ENCODE peak calls at places on chromosomes 6 and 20, in eight cellular contexts. H, D, R, A, I, X, S and W are unnamed samples.

GRCh38 chr20:2402271-2402980 is 21.7 kb downstream of the TGM6 start:
- DNase-seq in H (peak), D (peak), R (no peak), A (peak), I (peak), X (no peak), S (peak), W (peak)

GRCh38 chr6:159716247-159717086 is 10.8 kb upstream of the WTAP start:
- DNase-seq in H (no peak), D (peak), R (no peak), A (peak), I (peak), X (no peak), S (no peak), W (no peak)

GRCh38 chr6:134004714-134005113 is 47.7 kb downstream of the SLC2A12 start:
- DNase-seq in H (no peak), D (peak), R (no peak), A (no peak), I (no peak), X (no peak), S (no peak), W (no peak)

GRCh38 chr6:31125162-31125561 is 4.9 kb upstream of the CDSN start:
- DNase-seq in H (no peak), D (peak), R (no peak), A (no peak), I (no peak), X (peak), S (peak), W (no peak)

GRCh38 chr20:34045294-34045693 is 51.6 kb downstream of the RALY start:
- DNase-seq in H (no peak), D (peak), R (no peak), A (no peak), I (no peak), X (no peak), S (peak), W (no peak)

GRCh38 chr20:25310921-25311728 is 63.2 kb downstream of the PYGB start:
- DNase-seq in H (no peak), D (peak), R (no peak), A (peak), I (peak), X (no peak), S (no peak), W (no peak)

GRCh38 chr6:77467038-77467437 is 3.7 kb upstream of the HTR1B start:
- DNase-seq in H (no peak), D (peak), R (no peak), A (no peak), I (no peak), X (no peak), S (no peak), W (no peak)

GRCh38 chr6:167906899-167907298 is 80.2 kb downstream of the AFDN start:
- DNase-seq in H (no peak), D (no peak), R (no peak), A (no peak), I (no peak), X (peak), S (no peak), W (no peak)

GRCh38 chr6:56642366-56643261 is at the start of gene DST:
- DNase-seq in H (no peak), D (peak), R (no peak), A (peak), I (peak), X (no peak), S (no peak), W (no peak)

GRCh38 chr6:123062645-123063044 is 66.6 kb downstream of the CLVS2 start:
- DNase-seq in H (no peak), D (no peak), R (no peak), A (no peak), I (no peak), X (no peak), S (no peak), W (no peak)

GRCh38 chr6:91487729-91488392 is 901.0 kb upstream of the MAP3K7 start:
- DNase-seq in H (no peak), D (no peak), R (no peak), A (no peak), I (no peak), X (no peak), S (peak), W (no peak)

GRCh38 chr6:35895560-35895959 is 25.3 kb downstream of the SRPK1 start:
- DNase-seq in H (no peak), D (peak), R (no peak), A (no peak), I (no peak), X (no peak), S (peak), W (no peak)

GRCh38 chr6:21933351-21933750 is 339.8 kb downstream of the SOX4 start:
- DNase-seq in H (no peak), D (no peak), R (no peak), A (no peak), I (no peak), X (no peak), S (no peak), W (no peak)

GRCh38 chr6:165308926-165309731 is at the start of gene C6orf118:
- DNase-seq in H (no peak), D (peak), R (no peak), A (no peak), I (no peak), X (peak), S (peak), W (no peak)

GRCh38 chr6:133697666-133698065 is 191.2 kb upstream of the TCF21 start:
- DNase-seq in H (no peak), D (peak), R (no peak), A (peak), I (no peak), X (no peak), S (no peak), W (no peak)

GRCh38 chr20:58504566-58504965 is 10.6 kb downstream of the APCDD1L start:
- DNase-seq in H (no peak), D (no peak), R (no peak), A (no peak), I (no peak), X (no peak), S (no peak), W (peak)

GRCh38 chr20:46088409-46089075 is 1.2 kb downstream of the NCOA5 start:
- DNase-seq in H (no peak), D (peak), R (no peak), A (no peak), I (peak), X (no peak), S (peak), W (no peak)

GRCh38 chr6:166852484-166852975 is 103.8 kb downstream of the RNASET2 start:
- DNase-seq in H (no peak), D (no peak), R (no peak), A (no peak), I (no peak), X (no peak), S (no peak), W (peak)

GRCh38 chr20:20407891-20408805 is 40.2 kb downstream of the INSM1 start:
- DNase-seq in H (peak), D (peak), R (no peak), A (no peak), I (peak), X (no peak), S (no peak), W (no peak)

GRCh38 chr6:160979063-160979708 is 12.4 kb upstream of the MAP3K4 start:
- DNase-seq in H (no peak), D (peak), R (no peak), A (no peak), I (peak), X (no peak), S (no peak), W (no peak)

GRCh38 chr6:101626264-101626663 is 232.8 kb downstream of the GRIK2 start:
- DNase-seq in H (no peak), D (no peak), R (no peak), A (no peak), I (no peak), X (no peak), S (no peak), W (no peak)

GRCh38 chr20:46285740-46286139 is 22.6 kb downstream of the CDH22 start:
- DNase-seq in H (no peak), D (no peak), R (no peak), A (no peak), I (no peak), X (no peak), S (no peak), W (no peak)

GRCh38 chr6:132053523-132053922 is 102.4 kb upstream of the CCN2 start:
- DNase-seq in H (no peak), D (peak), R (no peak), A (peak), I (peak), X (no peak), S (no peak), W (no peak)

GRCh38 chr6:106973841-106974336 is 640 bp downstream of the CD24 start:
- DNase-seq in H (no peak), D (no peak), R (no peak), A (no peak), I (no peak), X (no peak), S (peak), W (no peak)

GRCh38 chr6:46781478-46782378 is 11.5 kb upstream of the MEP1A start:
- DNase-seq in H (peak), D (peak), R (no peak), A (peak), I (peak), X (no peak), S (peak), W (no peak)

GRCh38 chr20:51554538-51555165 is 12.1 kb upstream of the NFATC2 start:
- DNase-seq in H (no peak), D (peak), R (no peak), A (peak), I (peak), X (no peak), S (no peak), W (no peak)

GRCh38 chr6:149075616-149076354 is 241.7 kb upstream of the TAB2 start:
- DNase-seq in H (no peak), D (peak), R (no peak), A (no peak), I (no peak), X (no peak), S (no peak), W (no peak)

GRCh38 chr20:14830466-14830865 is 493.1 kb upstream of the FLRT3 start:
- DNase-seq in H (no peak), D (no peak), R (no peak), A (no peak), I (no peak), X (no peak), S (no peak), W (no peak)

GRCh38 chr6:126660376-126660775 is 320.5 kb downstream of the CENPW start:
- DNase-seq in H (no peak), D (no peak), R (no peak), A (no peak), I (no peak), X (no peak), S (no peak), W (no peak)

GRCh38 chr20:1661542-1662299 is 4.1 kb upstream of the SIRPG start:
- DNase-seq in H (no peak), D (no peak), R (no peak), A (no peak), I (no peak), X (no peak), S (no peak), W (no peak)

DNA sequence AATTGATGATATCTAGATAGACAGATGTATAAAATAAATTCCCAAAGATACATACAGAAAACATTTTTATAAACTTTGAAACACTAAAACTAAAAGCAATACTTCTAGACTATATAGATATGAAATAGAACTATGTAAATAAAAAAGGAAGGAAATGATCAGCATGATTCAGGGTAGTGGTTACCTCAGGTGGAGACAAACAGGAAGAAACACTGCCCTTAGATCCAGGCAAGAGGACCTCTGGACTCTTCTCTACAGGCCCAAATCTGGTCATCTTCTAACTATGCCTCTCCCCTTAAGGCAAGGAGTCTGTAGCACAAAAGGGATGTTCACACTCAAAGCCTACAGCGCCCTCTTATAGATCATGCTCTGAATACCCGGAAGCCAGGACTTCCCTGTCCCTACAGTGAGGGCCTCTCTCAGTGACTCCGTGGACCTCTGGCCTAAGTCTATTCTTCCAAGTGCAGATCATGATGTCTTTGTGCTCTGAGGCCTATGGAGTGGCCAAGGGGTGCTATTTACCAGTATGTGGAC is 30.4 kb upstream of the HIVEP2 start:
- DNase-seq in H (no peak), D (no peak), R (no peak), A (no peak), I (no peak), X (no peak), S (no peak), W (no peak)
- TF ChIP-seq CTCF in H (no peak), D (no peak), R (no peak), A (no peak), I (no peak), X (no peak), S (no peak), W (no peak)

DNA sequence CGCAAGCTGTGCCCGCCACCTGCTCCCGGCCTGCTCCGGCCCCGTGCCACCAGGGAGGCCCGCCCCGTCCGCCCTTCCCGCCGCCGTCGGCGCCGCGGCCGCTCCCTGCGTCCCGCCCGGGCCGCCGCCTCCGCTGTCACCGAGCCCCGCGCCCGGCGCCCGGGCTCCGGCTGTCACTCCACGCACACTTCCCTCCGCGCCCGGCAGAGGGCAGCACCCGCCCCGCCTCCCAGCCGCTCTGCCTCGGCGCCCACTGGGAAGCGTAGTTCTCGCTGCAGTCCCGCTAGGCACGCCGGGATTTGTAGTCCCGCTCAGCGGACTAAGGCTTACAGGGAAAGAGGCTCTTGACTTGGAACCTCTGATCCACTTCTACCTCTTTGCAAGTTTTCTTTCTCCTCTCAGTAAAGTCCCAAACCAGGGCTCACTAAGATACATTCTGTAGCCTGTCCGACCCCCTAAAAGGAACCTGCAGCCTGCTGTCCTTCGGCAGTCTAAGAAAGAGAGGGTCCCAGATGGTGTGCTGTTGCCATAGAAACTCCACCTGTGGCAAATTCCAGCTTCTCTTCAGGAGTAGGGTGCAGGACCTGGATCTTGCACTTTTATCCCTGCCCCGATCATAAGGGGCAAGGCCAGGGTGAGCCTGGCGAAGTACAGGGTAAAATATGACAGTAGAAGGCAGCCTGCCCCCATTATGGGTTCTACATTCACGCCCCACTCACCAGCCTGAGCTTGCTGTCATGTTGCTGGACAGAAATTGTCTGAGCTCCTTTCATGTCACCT is at the start of gene TFEB:
- DNase-seq in H (peak), D (peak), R (peak), A (peak), I (peak), X (peak), S (peak), W (peak)
- TF ChIP-seq CTCF in H (peak), D (peak), R (peak), A (peak), I (peak), X (peak), S (peak), W (peak)

GRCh38 chr6:108115598-108116058 is 41.1 kb upstream of the OSTM1 start:
- DNase-seq in H (peak), D (peak), R (no peak), A (no peak), I (no peak), X (peak), S (peak), W (no peak)
- TF ChIP-seq CTCF in H (peak), D (peak), R (no peak), A (peak), I (peak), X (peak), S (peak), W (peak)

DNA sequence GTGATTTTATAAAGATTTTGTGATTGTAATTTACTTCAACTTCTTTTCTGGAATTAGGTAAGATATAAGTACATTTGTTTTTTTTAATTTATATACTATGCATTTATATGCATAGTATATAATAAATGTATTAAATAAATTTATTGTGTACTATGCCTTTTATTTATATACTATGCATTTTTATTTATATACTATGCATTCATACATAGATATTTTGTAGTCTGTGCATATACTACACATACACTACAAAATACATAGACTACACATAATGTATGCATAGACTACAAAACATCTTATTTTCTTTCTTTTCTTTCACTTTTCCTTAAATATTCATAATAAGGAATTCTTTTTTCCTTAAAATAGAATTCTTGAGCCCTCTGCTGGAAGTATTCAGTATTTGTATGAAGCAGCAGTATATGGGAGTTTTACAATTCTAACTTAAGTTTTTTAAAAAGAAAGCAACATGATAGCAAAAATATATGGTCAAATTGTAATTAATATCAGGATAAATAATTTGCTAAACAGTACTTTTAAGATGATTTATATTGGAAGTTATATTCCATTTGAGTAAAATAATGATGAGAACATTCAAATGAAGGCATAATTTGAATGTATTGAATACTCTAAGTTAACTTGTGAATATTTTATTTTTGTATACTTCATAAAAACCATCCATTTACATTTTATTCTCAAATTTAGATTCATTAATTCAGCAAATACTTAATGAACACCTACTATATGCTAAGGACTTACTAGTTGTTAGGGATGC is 129.3 kb downstream of the KLHL32 start:
- DNase-seq in H (peak), D (peak), R (no peak), A (no peak), I (peak), X (no peak), S (no peak), W (no peak)
- TF ChIP-seq CTCF in H (peak), D (peak), R (peak), A (peak), I (peak), X (peak), S (no peak), W (peak)